ENCODE peak calls at places on chromosome X, in eight cellular contexts. G is activated T-cell treated with anti-CD3 and anti-CD28 coated beads for 1 hour; S is activated CD4-positive, alpha-beta T cell treated with anti-CD3 and anti-CD28 coated beads for 1 hour; V is heart right ventricle; M is psoas muscle; R is mammary epithelial cell; W is adrenal gland; Z is transverse colon. B is an unnamed sample.

GRCh38 chrX:1400049-1400448 is 8.1 kb upstream of the SLC25A6 start:
- DNase-seq in R (no peak), G (no peak), S (no peak), W (peak), M (no peak), Z (no peak), V (peak), B (no peak)

GRCh38 chrX:153474718-153475117 is 4.3 kb upstream of the HAUS7 start:
- DNase-seq in V (peak), G (peak), R (no peak), S (peak), W (peak), M (peak), Z (peak), B (peak)

GRCh38 chrX:66635360-66635759 is 3.5 kb downstream of the EDA2R start:
- DNase-seq in S (no peak), G (no peak), V (no peak), R (peak), Z (no peak), M (no peak), W (peak), B (no peak)

GRCh38 chrX:43865791-43866190 is 16.5 kb downstream of the MAOB start:
- DNase-seq in W (no peak), R (no peak), S (no peak), V (no peak), M (no peak), Z (no peak), G (no peak), B (no peak)

GRCh38 chrX:53188763-53189162 is 36.2 kb downstream of the KDM5C start:
- DNase-seq in V (no peak), Z (no peak), R (peak), W (no peak), M (no peak), G (no peak), S (no peak), B (no peak)

GRCh38 chrX:145464650-145465049 is 217.3 kb downstream of the SPANXN1 start:
- DNase-seq in V (no peak), G (no peak), W (no peak), R (no peak), Z (no peak), S (no peak), M (no peak), B (no peak)

GRCh38 chrX:29788991-29789699 is 426.2 kb upstream of the MAGEB2 start:
- DNase-seq in G (no peak), R (no peak), S (no peak), M (no peak), V (no peak), W (no peak), Z (no peak), B (no peak)

GRCh38 chrX:20066968-20067708 is 49.6 kb downstream of the MAP7D2 start:
- DNase-seq in R (peak), Z (peak), M (no peak), V (no peak), S (no peak), W (peak), G (no peak), B (peak)

GRCh38 chrX:43333543-43333942 is 322.6 kb upstream of the MAOA start:
- DNase-seq in S (no peak), G (no peak), M (no peak), Z (no peak), V (no peak), W (no peak), R (no peak), B (no peak)

B was measured in cerebellum.